ENCODE peak calls at places on chromosomes 3 and 15, in seven cellular contexts. L is HCT116, F is H1, M is SK-N-SH, O is HepG2, Q is K562, D is GM12878. S is an unnamed sample.

GRCh38 chr15:82106671-82107070 is 60.9 kb upstream of the MEX3B start:
- DNase-seq in O (no peak), M (no peak), D (no peak), L (no peak), Q (no peak), F (no peak), S (no peak)

GRCh38 chr3:13707456-13707855 is 158.5 kb downstream of the FBLN2 start:
- DNase-seq in O (no peak), D (no peak), F (no peak), M (no peak), L (no peak), Q (no peak), S (no peak)

GRCh38 chr3:48400824-48401433 is 28.9 kb downstream of the FBXW12 start:
- DNase-seq in F (peak; percentile 51), D (peak; percentile 26), O (peak; percentile 73), M (peak; percentile 81), L (peak; percentile 69), Q (peak; percentile 77), S (peak; percentile 70)

GRCh38 chr15:39287322-39288195 is 293.3 kb upstream of the THBS1 start:
- DNase-seq in Q (no peak), L (no peak), D (no peak), M (no peak), O (no peak), F (no peak), S (no peak)

GRCh38 chr3:137760341-137761098 is 3.6 kb upstream of the SOX14 start:
- DNase-seq in Q (no peak), D (no peak), F (peak; percentile 65), M (peak; percentile 7), L (no peak), O (no peak), S (no peak)

GRCh38 chr3:106512846-106513245 is 644.0 kb upstream of the CBLB start:
- DNase-seq in O (no peak), Q (no peak), M (no peak), D (no peak), F (no peak), L (no peak), S (no peak)

GRCh38 chr15:101614001-101614585 is 38.1 kb downstream of the TM2D3 start:
- DNase-seq in O (no peak), L (no peak), D (no peak), Q (no peak), M (peak; percentile 65), F (no peak), S (peak; percentile 36)

GRCh38 chr15:43370310-43370974 is 401 bp downstream of the ZSCAN29 start:
- DNase-seq in M (peak; percentile 67), L (no peak), Q (peak; percentile 63), F (no peak), O (peak; percentile 27), D (no peak), S (peak; percentile 9)

GRCh38 chr15:62889734-62890505 is 152.6 kb upstream of the TPM1 start:
- DNase-seq in D (no peak), O (no peak), M (no peak), Q (no peak), L (no peak), F (no peak), S (no peak)

GRCh38 chr15:43932907-43933306 is 106.1 kb downstream of the WDR76 start:
- DNase-seq in M (no peak), F (no peak), D (no peak), O (no peak), L (no peak), Q (no peak), S (no peak)

GRCh38 chr15:68783226-68784054 is 37.3 kb downstream of the ANP32A start:
- DNase-seq in Q (peak; percentile 58), F (peak; percentile 82), L (peak; percentile 8), M (peak; percentile 62), D (no peak), O (peak; percentile 19), S (peak; percentile 50)

GRCh38 chr3:45553469-45553974 is 41.0 kb upstream of the LIMD1 start:
- DNase-seq in Q (peak; percentile 43), L (no peak), D (no peak), F (no peak), M (peak; percentile 63), O (no peak), S (no peak)

GRCh38 chr3:81516042-81516441 is 245.4 kb downstream of the GBE1 start:
- DNase-seq in D (no peak), L (no peak), F (no peak), O (no peak), M (no peak), Q (no peak), S (no peak)

DNA sequence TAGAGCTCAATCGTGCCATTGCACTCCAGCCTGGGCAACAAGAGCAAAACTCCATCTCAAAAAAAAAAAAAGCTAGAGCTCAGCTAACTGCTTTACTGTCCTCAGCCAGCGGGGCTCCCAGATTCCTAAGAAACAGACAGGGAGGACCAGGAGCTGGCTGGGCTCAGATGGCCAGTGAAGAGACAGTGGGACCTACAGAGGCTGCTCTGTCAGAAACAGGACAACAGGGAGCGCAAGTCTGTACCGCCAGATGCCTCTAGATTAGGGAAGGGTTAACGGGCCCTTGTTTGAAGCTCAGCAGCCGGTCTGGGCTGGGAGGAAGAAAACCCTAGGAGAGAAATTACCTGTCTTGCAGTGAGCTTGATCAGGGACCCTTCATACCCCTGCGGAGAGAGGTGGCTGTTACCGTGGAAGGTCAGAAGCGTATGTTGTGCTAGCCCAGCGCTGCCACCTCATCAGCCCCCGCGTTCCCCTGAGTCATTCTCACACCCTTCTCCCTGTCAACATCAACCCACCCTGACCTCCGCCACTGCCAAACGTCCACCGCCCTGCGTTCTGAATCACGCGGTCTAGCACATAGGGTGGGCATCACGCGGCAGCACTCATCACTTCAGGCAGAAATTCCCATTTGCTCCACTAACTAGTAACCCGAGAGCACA is 25.3 kb downstream of the RBPMS2 start:
- DNase-seq in O (no peak), F (no peak), Q (peak; percentile 56), D (no peak), M (peak; percentile 70), L (no peak), S (no peak)
- TF ChIP-seq JUND in O (no peak), F (no peak), Q (peak; percentile 52), D (no peak), M (no peak), L (no peak), S (no peak)

DNA sequence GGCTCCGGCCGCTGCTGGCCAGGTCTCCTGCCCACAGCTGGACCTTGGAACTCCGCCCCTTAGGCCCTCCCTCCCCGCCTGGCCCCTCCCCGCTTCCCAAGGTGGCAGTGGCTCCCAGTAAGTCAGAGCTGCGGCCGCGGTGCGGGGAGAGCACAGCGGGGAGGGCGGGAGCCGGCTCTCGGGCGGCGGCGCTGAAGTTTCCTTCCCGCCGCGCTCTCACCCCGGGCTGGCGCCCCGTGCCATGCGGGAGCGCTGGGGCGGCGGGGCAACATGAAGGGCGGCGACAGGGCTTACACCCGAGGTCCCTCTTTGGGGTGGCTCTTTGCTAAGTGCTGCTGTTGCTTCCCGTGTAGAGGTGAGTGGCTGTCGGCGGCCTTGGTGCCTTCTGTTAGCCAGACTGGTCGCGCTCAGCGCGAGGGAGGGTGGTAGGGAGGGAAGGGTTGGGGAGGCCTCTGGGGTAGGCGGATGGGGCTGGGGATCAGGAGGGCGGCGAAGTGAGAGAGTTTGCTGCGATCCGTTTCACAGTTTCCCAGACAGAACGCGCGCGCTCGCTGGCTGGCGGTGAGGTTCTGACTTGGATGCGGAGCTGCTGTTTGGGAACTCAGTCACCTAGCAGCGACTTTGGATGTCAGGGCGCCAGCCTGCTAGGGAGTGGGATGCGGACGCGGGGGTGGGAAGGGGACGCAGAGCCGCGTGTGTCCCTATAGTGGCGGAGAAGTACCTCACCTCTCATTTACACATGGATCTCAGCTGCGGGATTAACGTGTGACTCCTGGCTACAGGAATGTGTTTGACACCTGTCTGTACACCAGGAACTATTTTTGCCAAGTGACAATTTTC is 145.5 kb upstream of the UMPS start:
- DNase-seq in L (peak; percentile 38), O (peak; percentile 73), F (peak; percentile 87), M (peak; percentile 91), D (no peak), Q (peak; percentile 72), S (peak; percentile 86)
- TF ChIP-seq JUND in L (no peak), O (no peak), F (no peak), M (no peak), D (no peak), Q (no peak), S (no peak)

GRCh38 chr3:58379351-58380073 is 46.8 kb downstream of the PXK start:
- DNase-seq in Q (no peak), M (no peak), F (peak; percentile 20), D (no peak), L (no peak), O (no peak), S (no peak)

GRCh38 chr3:58386966-58387365 is 46.7 kb downstream of the PDHB start:
- DNase-seq in F (no peak), L (no peak), Q (no peak), O (no peak), M (no peak), D (no peak), S (no peak)

GRCh38 chr3:58383904-58384303 is 49.7 kb downstream of the PDHB start:
- DNase-seq in O (no peak), M (no peak), Q (no peak), L (peak; percentile 79), F (no peak), D (no peak), S (peak; percentile 4)

GRCh38 chr3:58384381-58385090 is 49.1 kb downstream of the PDHB start:
- DNase-seq in O (no peak), D (no peak), M (peak; percentile 21), F (no peak), Q (no peak), L (no peak), S (no peak)

DNA sequence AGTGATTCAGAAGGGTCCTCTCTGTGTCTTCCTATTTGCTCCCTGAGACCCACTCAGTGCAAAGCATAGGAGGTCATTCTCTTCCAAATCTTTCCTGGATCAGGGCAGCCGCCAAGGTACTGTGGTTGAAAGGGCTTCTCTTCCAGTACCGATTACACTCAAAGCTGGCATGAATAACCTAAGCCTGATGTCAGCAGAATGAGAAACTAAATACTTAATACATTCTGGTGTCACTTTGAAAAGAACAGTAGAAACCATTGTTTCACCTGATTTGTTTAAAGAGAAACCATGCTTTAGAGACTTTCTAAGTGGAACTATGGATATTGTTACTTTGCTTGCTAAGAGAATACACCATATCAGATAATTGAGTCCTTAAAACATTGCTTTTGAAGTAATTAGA is 50.2 kb downstream of the PDHB start:
- DNase-seq in M (no peak), Q (no peak), L (no peak), F (no peak), O (no peak), D (no peak), S (peak; percentile 56)
- TF ChIP-seq JUND in M (no peak), Q (no peak), L (no peak), F (no peak), O (no peak), D (no peak), S (no peak)

GRCh38 chr15:84836859-84837258 is 19.7 kb downstream of the ALPK3 start:
- DNase-seq in L (no peak), F (no peak), D (no peak), M (no peak), Q (no peak), O (no peak), S (no peak)

GRCh38 chr15:84833447-84833846 is 16.3 kb downstream of the ALPK3 start:
- DNase-seq in D (no peak), L (no peak), M (no peak), F (no peak), O (no peak), Q (no peak), S (no peak)

GRCh38 chr15:84835661-84836384 is 18.7 kb downstream of the ALPK3 start:
- DNase-seq in Q (no peak), O (no peak), L (no peak), F (no peak), D (no peak), M (no peak), S (no peak)

GRCh38 chr15:84834227-84834955 is 17.2 kb downstream of the ALPK3 start:
- DNase-seq in F (no peak), Q (no peak), M (no peak), D (no peak), O (no peak), L (no peak), S (no peak)

GRCh38 chr15:84834969-84835368 is 17.8 kb downstream of the ALPK3 start:
- DNase-seq in M (no peak), L (no peak), O (no peak), Q (no peak), D (no peak), F (no peak), S (no peak)
- TF ChIP-seq JUND in M (no peak), L (no peak), O (no peak), Q (no peak), D (no peak), F (no peak), S (no peak)